ENCODE peak calls at places on chromosomes 5 and 9, in nine cellular contexts. X, A, W, B, O, V, P, F and G are unnamed samples.

GRCh38 chr5:130164966-130165365 is 260.7 kb downstream of the CHSY3 start:
- DNase-seq in X (no peak), A (peak; percentile 77), W (no peak), B (no peak), O (no peak), V (peak; percentile 20), P (peak; percentile 8), F (peak; percentile 78), G (no peak)

GRCh38 chr5:32507738-32508434 is 63.3 kb upstream of the ZFR start:
- DNase-seq in X (no peak), A (peak; percentile 78), W (peak; percentile 64), B (no peak), O (no peak), V (peak; percentile 96), P (peak; percentile 64), F (peak; percentile 100), G (peak; percentile 82)

GRCh38 chr5:150120617-150121447 is 34.5 kb upstream of the CSF1R start:
- DNase-seq in X (no peak), A (no peak), W (peak; percentile 18), B (no peak), O (no peak), V (no peak), P (no peak), F (no peak), G (no peak)

GRCh38 chr9:20297646-20298084 is 324.6 kb downstream of the MLLT3 start:
- DNase-seq in X (no peak), A (peak; percentile 17), W (peak; percentile 88), B (no peak), O (no peak), V (peak; percentile 86), P (peak; percentile 62), F (peak; percentile 82), G (peak; percentile 42)

GRCh38 chr5:174303437-174304045 is 258.0 kb downstream of the NSG2 start:
- DNase-seq in X (peak; percentile 57), A (no peak), W (no peak), B (no peak), O (no peak), V (no peak), P (no peak), F (no peak), G (no peak)

GRCh38 chr9:136622538-136622948 is 40.2 kb upstream of the EGFL7 start:
- DNase-seq in X (no peak), A (no peak), W (no peak), B (no peak), O (peak; percentile 13), V (peak; percentile 52), P (peak; percentile 75), F (no peak), G (no peak)

GRCh38 chr5:98772415-98773213 is 849 bp upstream of the RGMB start:
- DNase-seq in X (peak; percentile 87), A (peak; percentile 85), W (peak; percentile 73), B (peak; percentile 92), O (peak; percentile 68), V (peak; percentile 86), P (peak; percentile 90), F (no peak), G (no peak)

GRCh38 chr5:438481-438981 is 4.4 kb upstream of the EXOC3 start:
- DNase-seq in X (no peak), A (no peak), W (no peak), B (no peak), O (no peak), V (no peak), P (no peak), F (no peak), G (no peak)

DNA sequence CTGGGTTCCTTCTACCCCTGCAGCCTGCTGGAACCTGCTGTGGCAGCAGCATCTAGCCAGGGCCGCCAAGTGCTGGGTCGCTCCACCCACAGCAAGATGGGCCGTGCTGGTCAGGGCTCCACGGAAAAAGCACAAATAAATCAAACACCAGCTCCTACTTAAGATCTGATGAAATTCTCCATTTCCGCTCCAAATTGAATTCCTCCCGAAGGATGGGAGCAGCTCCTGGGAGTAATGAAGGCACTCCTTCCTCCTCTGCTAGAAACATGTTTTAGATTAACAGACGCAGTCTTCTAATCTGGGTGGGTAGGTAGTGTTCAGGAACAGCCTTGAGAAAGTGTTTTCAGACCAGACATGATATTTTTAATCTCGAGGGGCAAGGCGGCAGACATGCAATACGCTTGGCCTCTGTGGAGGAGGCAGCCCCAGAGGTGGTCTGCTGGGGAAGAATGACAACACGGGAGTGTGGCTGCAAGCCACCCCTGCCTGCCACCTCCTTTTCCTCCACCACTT is 194.0 kb downstream of the AOPEP start:
- DNase-seq in X (no peak), A (peak; percentile 80), W (peak; percentile 86), B (no peak), O (peak; percentile 58), V (peak; percentile 50), P (no peak), F (peak; percentile 90), G (no peak)
- H3K4me3 ChIP-seq in X (no peak overlapping the region), A (no peak overlapping the region), W (no peak overlapping the region), B (no peak overlapping the region), O (peak overlapping the region; percentile 17), V (no peak overlapping the region), P (no peak overlapping the region), F (peak overlapping the region; percentile 15), G (peak overlapping the region; percentile 29)

DNA sequence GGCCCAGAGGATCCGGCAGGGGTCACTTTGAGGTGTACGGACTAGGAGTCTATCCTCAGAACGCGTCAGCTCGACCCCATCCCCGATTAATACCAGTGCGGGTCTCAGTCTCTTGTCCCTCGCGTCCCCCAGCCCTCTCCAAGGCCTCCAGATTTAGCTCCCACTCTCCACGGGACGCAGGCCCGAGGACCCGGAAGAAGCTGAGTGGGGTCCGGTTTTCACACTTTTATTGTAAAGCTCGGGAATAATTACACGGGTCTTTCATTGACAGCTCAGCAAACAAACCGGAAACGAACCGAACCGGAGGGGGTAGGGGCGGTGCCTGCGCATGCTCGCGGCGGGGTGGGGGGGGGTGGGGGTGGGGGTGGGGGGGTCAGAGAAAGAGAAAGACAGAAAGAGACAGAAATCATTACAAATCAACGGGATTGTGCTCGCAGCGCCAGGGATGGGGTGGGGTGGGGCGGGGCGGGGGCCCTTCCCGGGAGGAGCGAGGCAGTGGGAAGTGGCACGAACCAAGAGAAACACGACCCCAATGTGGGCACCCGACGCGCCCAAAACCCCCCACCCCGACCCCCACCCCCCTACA is 27.9 kb downstream of the PCDH1 start:
- DNase-seq in X (peak; percentile 44), A (peak; percentile 55), W (peak; percentile 45), B (peak; percentile 29), O (peak; percentile 48), V (no peak), P (no peak), F (peak; percentile 20), G (no peak)
- TF ChIP-seq CTCF in X (no peak), A (no peak), W (no peak), B (no peak), O (no peak), V (no peak), P (no peak), F (no peak), G (no peak)

GRCh38 chr9:87714819-87715218 is 11.1 kb upstream of the CTSL start:
- DNase-seq in X (no peak), A (peak; percentile 94), W (peak; percentile 80), B (no peak), O (no peak), V (peak; percentile 68), P (peak; percentile 63), F (peak; percentile 96), G (peak; percentile 62)

GRCh38 chr9:87713990-87714335 is 12.0 kb upstream of the CTSL start:
- DNase-seq in X (no peak), A (no peak), W (no peak), B (no peak), O (no peak), V (no peak), P (no peak), F (no peak), G (no peak)

GRCh38 chr9:87713278-87713989 is 12.5 kb upstream of the CTSL start:
- DNase-seq in X (no peak), A (peak; percentile 99), W (peak; percentile 92), B (no peak), O (peak; percentile 81), V (peak; percentile 95), P (peak; percentile 92), F (peak; percentile 100), G (peak; percentile 96)

GRCh38 chr9:87711857-87712800 is 13.8 kb upstream of the CTSL start:
- DNase-seq in X (no peak), A (peak; percentile 86), W (no peak), B (no peak), O (no peak), V (peak; percentile 43), P (peak; percentile 46), F (peak; percentile 97), G (peak; percentile 58)

DNA sequence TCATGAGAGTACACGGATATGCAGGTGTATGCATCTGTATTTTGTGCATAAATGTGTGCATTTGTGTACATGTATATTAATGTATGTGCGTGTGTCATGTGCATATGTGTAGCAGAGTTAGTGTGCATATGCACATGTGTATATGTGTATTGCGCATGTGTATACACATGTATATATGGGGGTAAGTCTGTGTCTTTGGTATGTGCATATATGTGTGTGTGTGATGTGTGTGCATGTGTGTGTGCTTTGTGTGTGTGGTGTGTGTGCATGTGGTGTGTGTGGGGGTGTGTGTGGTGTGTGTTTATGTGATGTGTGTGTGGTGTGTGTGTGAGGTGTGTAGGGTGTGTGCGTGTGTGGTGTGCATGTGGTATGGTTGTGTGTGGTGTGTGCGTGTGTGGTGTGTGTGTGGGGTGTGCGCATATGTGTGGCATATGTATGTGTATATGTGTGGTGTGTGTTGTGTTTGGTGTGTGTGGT is 13.1 kb upstream of the CTSL start:
- DNase-seq in X (no peak), A (no peak), W (no peak), B (no peak), O (no peak), V (no peak), P (no peak), F (no peak), G (no peak)
- H3K4me3 ChIP-seq in X (no peak overlapping the region), A (no peak overlapping the region), W (no peak overlapping the region), B (no peak overlapping the region), O (no peak overlapping the region), V (no peak overlapping the region), P (no peak overlapping the region), F (no peak overlapping the region), G (peak overlapping the region; percentile 45)

DNA sequence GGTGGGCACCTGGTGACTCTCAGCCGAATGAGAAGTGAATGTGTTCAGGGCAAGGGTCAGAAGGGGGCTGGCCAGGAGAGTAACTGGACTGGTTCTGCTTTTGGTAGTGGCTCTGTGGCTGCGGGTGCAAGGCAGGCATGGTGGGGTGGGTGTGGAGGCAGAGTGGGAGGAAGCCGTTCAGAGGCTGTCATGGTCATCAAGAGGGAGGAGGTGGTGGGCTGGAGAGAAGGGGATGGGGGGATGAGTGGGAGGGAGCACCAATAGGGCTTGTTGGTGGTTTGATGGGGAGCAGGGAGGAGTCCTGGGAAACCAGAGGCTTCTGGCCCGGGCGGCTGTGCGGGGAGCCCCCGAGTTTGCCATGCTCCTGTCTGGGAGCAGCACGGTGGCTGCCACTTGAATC is 13.3 kb downstream of the FAM163B start:
- DNase-seq in X (no peak), A (no peak), W (no peak), B (no peak), O (no peak), V (no peak), P (no peak), F (no peak), G (no peak)
- TF ChIP-seq CTCF in X (no peak), A (no peak), W (no peak), B (no peak), O (no peak), V (no peak), P (no peak), F (no peak), G (no peak)

GRCh38 chr9:128362774-128363173 is 8.4 kb upstream of the URM1 start:
- DNase-seq in X (no peak), A (no peak), W (no peak), B (no peak), O (no peak), V (no peak), P (no peak), F (no peak), G (no peak)
- H3K4me3 ChIP-seq in X (no peak overlapping the region), A (no peak overlapping the region), W (no peak overlapping the region), B (no peak overlapping the region), O (no peak overlapping the region), V (no peak overlapping the region), P (no peak overlapping the region), F (no peak overlapping the region), G (no peak overlapping the region)